ENCODE peak calls at places on chromosomes 7 and 10, in seven cellular contexts. One of them, this sample, is unnamed.

GRCh38 chr10:47278152-47278473 is 21.9 kb upstream of the GDF10 start:
- DNase-seq in endothelial cell of umbilical vein: no peak
- DNase-seq in A673: no peak
- DNase-seq in HL-60: no peak
- DNase-seq in CD8-positive, alpha-beta T cell: no peak
- DNase-seq in Caco-2: no peak
- DNase-seq in body of pancreas: no peak
- DNase-seq in this sample: no peak

GRCh38 chr7:137804819-137805218 is 42.0 kb downstream of the DGKI start:
- DNase-seq in endothelial cell of umbilical vein: no peak
- DNase-seq in A673: no peak
- DNase-seq in HL-60: no peak
- DNase-seq in CD8-positive, alpha-beta T cell: no peak
- DNase-seq in Caco-2: no peak
- DNase-seq in body of pancreas: no peak
- DNase-seq in this sample: no peak

GRCh38 chr10:6416892-6417512 is 163.1 kb downstream of the PRKCQ start:
- DNase-seq in endothelial cell of umbilical vein: peak
- DNase-seq in A673: peak
- DNase-seq in HL-60: no peak
- DNase-seq in CD8-positive, alpha-beta T cell: no peak
- DNase-seq in Caco-2: peak
- DNase-seq in body of pancreas: no peak
- DNase-seq in this sample: peak

GRCh38 chr10:3887885-3888476 is 103.0 kb upstream of the KLF6 start:
- DNase-seq in endothelial cell of umbilical vein: peak
- DNase-seq in A673: no peak
- DNase-seq in HL-60: no peak
- DNase-seq in CD8-positive, alpha-beta T cell: peak
- DNase-seq in Caco-2: peak
- DNase-seq in body of pancreas: no peak
- DNase-seq in this sample: peak

GRCh38 chr7:87600130-87601124 is at the start of gene ABCB1:
- DNase-seq in endothelial cell of umbilical vein: peak
- DNase-seq in A673: peak
- DNase-seq in HL-60: no peak
- DNase-seq in CD8-positive, alpha-beta T cell: peak
- DNase-seq in Caco-2: peak
- DNase-seq in body of pancreas: peak
- DNase-seq in this sample: peak

GRCh38 chr10:123912466-123913201 is 21.0 kb upstream of the CPXM2 start:
- DNase-seq in endothelial cell of umbilical vein: no peak
- DNase-seq in A673: no peak
- DNase-seq in HL-60: no peak
- DNase-seq in CD8-positive, alpha-beta T cell: no peak
- DNase-seq in Caco-2: no peak
- DNase-seq in body of pancreas: no peak
- DNase-seq in this sample: no peak

GRCh38 chr10:106336874-106337273 is 827.6 kb downstream of the SORCS1 start:
- DNase-seq in endothelial cell of umbilical vein: no peak
- DNase-seq in A673: no peak
- DNase-seq in HL-60: no peak
- DNase-seq in CD8-positive, alpha-beta T cell: no peak
- DNase-seq in Caco-2: no peak
- DNase-seq in body of pancreas: no peak
- DNase-seq in this sample: no peak

GRCh38 chr10:72729528-72729927 is 37.6 kb downstream of the MCU start:
- DNase-seq in endothelial cell of umbilical vein: no peak
- DNase-seq in A673: no peak
- DNase-seq in HL-60: no peak
- DNase-seq in CD8-positive, alpha-beta T cell: no peak
- DNase-seq in Caco-2: no peak
- DNase-seq in body of pancreas: no peak
- DNase-seq in this sample: no peak

GRCh38 chr10:94991243-94991888 is 52.9 kb downstream of the CYP2C9 start:
- DNase-seq in endothelial cell of umbilical vein: no peak
- DNase-seq in A673: no peak
- DNase-seq in HL-60: no peak
- DNase-seq in CD8-positive, alpha-beta T cell: no peak
- DNase-seq in Caco-2: no peak
- DNase-seq in body of pancreas: no peak
- DNase-seq in this sample: no peak

GRCh38 chr7:145168427-145168826 is 332.6 kb upstream of the TPK1 start:
- DNase-seq in endothelial cell of umbilical vein: no peak
- DNase-seq in A673: no peak
- DNase-seq in HL-60: no peak
- DNase-seq in CD8-positive, alpha-beta T cell: no peak
- DNase-seq in Caco-2: no peak
- DNase-seq in body of pancreas: no peak
- DNase-seq in this sample: no peak

GRCh38 chr10:67780759-67781538 is 57.0 kb downstream of the DNAJC12 start:
- DNase-seq in endothelial cell of umbilical vein: no peak
- DNase-seq in A673: no peak
- DNase-seq in HL-60: no peak
- DNase-seq in CD8-positive, alpha-beta T cell: no peak
- DNase-seq in Caco-2: no peak
- DNase-seq in body of pancreas: no peak
- DNase-seq in this sample: no peak

GRCh38 chr10:78215645-78216044 is 182.0 kb downstream of the RPS24 start:
- DNase-seq in endothelial cell of umbilical vein: peak
- DNase-seq in A673: no peak
- DNase-seq in HL-60: peak
- DNase-seq in CD8-positive, alpha-beta T cell: no peak
- DNase-seq in Caco-2: no peak
- DNase-seq in body of pancreas: peak
- DNase-seq in this sample: peak

GRCh38 chr7:114533151-114533550 is 118.5 kb downstream of the FOXP2 start:
- DNase-seq in endothelial cell of umbilical vein: no peak
- DNase-seq in A673: no peak
- DNase-seq in HL-60: no peak
- DNase-seq in CD8-positive, alpha-beta T cell: no peak
- DNase-seq in Caco-2: no peak
- DNase-seq in body of pancreas: no peak
- DNase-seq in this sample: no peak

GRCh38 chr10:87744606-87745005 is 73.4 kb downstream of the ATAD1 start:
- DNase-seq in endothelial cell of umbilical vein: no peak
- DNase-seq in A673: no peak
- DNase-seq in HL-60: no peak
- DNase-seq in CD8-positive, alpha-beta T cell: no peak
- DNase-seq in Caco-2: no peak
- DNase-seq in body of pancreas: no peak
- DNase-seq in this sample: no peak

GRCh38 chr10:128035557-128035973 is 90.7 kb downstream of the MKI67 start:
- DNase-seq in endothelial cell of umbilical vein: peak
- DNase-seq in A673: peak
- DNase-seq in HL-60: peak
- DNase-seq in CD8-positive, alpha-beta T cell: peak
- DNase-seq in Caco-2: peak
- DNase-seq in body of pancreas: no peak
- DNase-seq in this sample: peak

GRCh38 chr7:105389090-105389650 is 449 bp upstream of the SRPK2 start:
- DNase-seq in endothelial cell of umbilical vein: peak
- DNase-seq in A673: peak
- DNase-seq in HL-60: peak
- DNase-seq in CD8-positive, alpha-beta T cell: peak
- DNase-seq in Caco-2: peak
- DNase-seq in body of pancreas: peak
- DNase-seq in this sample: peak

GRCh38 chr7:2537981-2538851 is 17.1 kb downstream of the BRAT1 start:
- DNase-seq in endothelial cell of umbilical vein: no peak
- DNase-seq in A673: no peak
- DNase-seq in HL-60: no peak
- DNase-seq in CD8-positive, alpha-beta T cell: no peak
- DNase-seq in Caco-2: no peak
- DNase-seq in body of pancreas: peak
- DNase-seq in this sample: no peak

DNA sequence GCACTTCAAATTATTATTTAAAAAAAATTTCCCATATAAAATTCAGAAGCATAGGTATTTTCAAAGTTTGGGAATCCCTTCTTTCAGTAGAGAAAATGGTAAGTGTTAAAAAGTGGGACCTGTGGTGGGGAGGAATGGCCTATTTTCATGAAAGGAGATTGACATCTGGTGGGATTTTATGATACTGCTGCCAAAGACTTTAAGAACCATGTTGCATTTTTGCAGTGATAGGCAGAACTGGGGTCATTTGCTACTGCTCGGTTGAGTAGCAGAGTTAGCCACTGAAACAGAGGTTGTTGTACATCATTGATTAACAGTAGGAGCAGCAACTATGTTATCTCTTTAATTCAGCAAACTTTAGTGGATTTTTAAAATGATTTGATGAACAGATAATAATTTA is 4.4 kb downstream of the BICC1 start:
- DNase-seq in endothelial cell of umbilical vein: no peak
- DNase-seq in A673: no peak
- DNase-seq in HL-60: no peak
- DNase-seq in CD8-positive, alpha-beta T cell: no peak
- DNase-seq in Caco-2: no peak
- DNase-seq in body of pancreas: no peak
- DNase-seq in this sample: no peak
- TF ChIP-seq CTCF in endothelial cell of umbilical vein: no peak
- TF ChIP-seq CTCF in A673: no peak
- TF ChIP-seq CTCF in HL-60: no peak
- TF ChIP-seq CTCF in CD8-positive, alpha-beta T cell: no peak
- TF ChIP-seq CTCF in Caco-2: no peak
- TF ChIP-seq CTCF in body of pancreas: no peak
- TF ChIP-seq CTCF in this sample: no peak

DNA sequence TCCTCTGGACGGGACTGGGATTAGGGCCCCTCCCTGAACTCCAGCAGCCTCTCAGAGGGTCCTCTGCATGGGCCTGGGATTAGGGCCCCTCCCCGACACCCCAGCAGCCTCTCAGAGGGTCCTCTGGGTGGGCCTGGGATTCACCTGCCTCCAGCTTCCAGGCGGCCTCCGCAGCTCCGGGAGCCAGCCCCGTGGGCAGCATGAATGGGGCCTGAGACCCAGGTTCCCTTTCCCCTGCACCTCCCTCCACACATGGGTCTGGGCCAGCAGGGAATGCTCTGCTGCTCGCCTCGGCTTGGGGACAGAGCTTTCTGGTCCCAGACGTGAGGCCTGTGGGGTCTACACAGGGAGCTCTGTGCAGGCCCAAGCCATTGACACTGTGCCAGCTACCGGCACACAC is 5.5 kb downstream of the TUBGCP2 start:
- DNase-seq in endothelial cell of umbilical vein: no peak
- DNase-seq in A673: no peak
- DNase-seq in HL-60: no peak
- DNase-seq in CD8-positive, alpha-beta T cell: no peak
- DNase-seq in Caco-2: no peak
- DNase-seq in body of pancreas: no peak
- DNase-seq in this sample: no peak
- H3K4me3 ChIP-seq in endothelial cell of umbilical vein: no peak
- H3K4me3 ChIP-seq in A673: no peak
- H3K4me3 ChIP-seq in HL-60: no peak
- H3K4me3 ChIP-seq in CD8-positive, alpha-beta T cell: no peak
- H3K4me3 ChIP-seq in Caco-2: no peak
- H3K4me3 ChIP-seq in body of pancreas: no peak
- H3K4me3 ChIP-seq in this sample: no peak

GRCh38 chr10:19634163-19634562 is 182.1 kb upstream of the PLXDC2 start:
- DNase-seq in endothelial cell of umbilical vein: no peak
- DNase-seq in A673: no peak
- DNase-seq in HL-60: no peak
- DNase-seq in CD8-positive, alpha-beta T cell: no peak
- DNase-seq in Caco-2: no peak
- DNase-seq in body of pancreas: no peak
- DNase-seq in this sample: no peak

GRCh38 chr10:19628767-19629443 is 187.3 kb upstream of the PLXDC2 start:
- DNase-seq in endothelial cell of umbilical vein: no peak
- DNase-seq in A673: no peak
- DNase-seq in HL-60: no peak
- DNase-seq in CD8-positive, alpha-beta T cell: no peak
- DNase-seq in Caco-2: no peak
- DNase-seq in body of pancreas: no peak
- DNase-seq in this sample: peak

DNA sequence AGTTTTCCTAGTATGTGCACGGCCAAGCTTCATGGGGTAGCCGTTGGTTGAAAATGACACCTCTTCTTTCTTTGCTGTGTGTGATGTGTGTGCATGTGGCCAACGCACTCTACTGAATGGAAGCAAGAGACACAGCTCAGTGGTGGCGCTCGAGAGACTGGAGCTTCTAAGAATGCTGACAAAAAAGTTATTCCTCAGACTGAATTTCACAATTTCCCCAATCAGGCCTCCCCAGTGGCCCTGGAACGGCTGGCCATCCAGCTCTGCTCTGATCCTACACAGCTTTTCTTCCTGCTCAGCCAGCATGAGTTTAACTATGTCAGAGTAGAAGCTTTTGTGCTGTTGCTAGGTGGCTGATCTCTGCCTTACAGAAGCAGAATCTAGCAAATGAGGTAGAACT is 186.7 kb upstream of the PLXDC2 start:
- DNase-seq in endothelial cell of umbilical vein: no peak
- DNase-seq in A673: peak
- DNase-seq in HL-60: no peak
- DNase-seq in CD8-positive, alpha-beta T cell: no peak
- DNase-seq in Caco-2: no peak
- DNase-seq in body of pancreas: peak
- DNase-seq in this sample: peak
- TF ChIP-seq CTCF in endothelial cell of umbilical vein: no peak
- TF ChIP-seq CTCF in A673: peak
- TF ChIP-seq CTCF in HL-60: no peak
- TF ChIP-seq CTCF in CD8-positive, alpha-beta T cell: no peak
- TF ChIP-seq CTCF in Caco-2: no peak
- TF ChIP-seq CTCF in body of pancreas: no peak
- TF ChIP-seq CTCF in this sample: peak

DNA sequence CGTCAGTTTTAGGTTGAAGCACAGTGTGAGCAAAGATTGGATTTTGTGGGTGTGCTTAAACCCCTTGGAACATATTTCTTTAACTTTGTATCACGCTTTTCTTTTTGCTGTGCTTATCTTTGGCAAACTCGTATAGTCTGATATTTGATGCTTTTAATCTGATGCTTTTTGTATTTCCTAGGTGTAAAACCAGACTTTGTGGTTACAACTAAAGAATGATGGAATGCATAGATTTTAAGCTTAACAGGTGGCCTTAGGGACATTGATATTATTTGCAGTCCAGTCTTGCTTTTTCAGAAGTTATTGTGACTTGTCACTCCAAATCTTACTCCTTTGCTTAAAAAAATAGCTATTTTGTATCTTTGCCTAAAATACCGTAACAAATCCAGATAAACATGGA is 1.3 kb downstream of the BTRC start:
- DNase-seq in endothelial cell of umbilical vein: no peak
- DNase-seq in A673: no peak
- DNase-seq in HL-60: no peak
- DNase-seq in CD8-positive, alpha-beta T cell: no peak
- DNase-seq in Caco-2: no peak
- DNase-seq in body of pancreas: no peak
- DNase-seq in this sample: no peak
- H3K4me3 ChIP-seq in endothelial cell of umbilical vein: no peak
- H3K4me3 ChIP-seq in A673: peak
- H3K4me3 ChIP-seq in HL-60: no peak
- H3K4me3 ChIP-seq in CD8-positive, alpha-beta T cell: no peak
- H3K4me3 ChIP-seq in Caco-2: peak
- H3K4me3 ChIP-seq in body of pancreas: no peak
- H3K4me3 ChIP-seq in this sample: peak

DNA sequence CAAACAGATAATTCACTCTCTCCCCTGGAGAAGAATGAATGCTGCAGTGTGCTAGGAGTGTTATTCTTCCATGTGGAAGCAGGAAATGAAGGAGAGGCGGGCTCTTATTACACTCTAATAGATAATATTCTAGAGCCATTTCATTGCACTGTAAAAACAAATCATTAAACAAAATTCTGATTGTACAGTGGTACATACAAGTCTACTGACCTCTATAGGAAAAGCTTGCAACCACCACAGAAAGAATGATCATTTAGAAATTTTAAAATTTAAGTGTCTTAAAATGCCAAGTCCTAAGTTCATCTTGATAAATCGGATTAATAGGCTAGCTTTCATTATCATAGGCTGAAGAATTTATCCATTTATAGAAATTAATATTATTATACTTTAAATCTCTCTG is 960.3 kb upstream of the LRRN3 start:
- DNase-seq in endothelial cell of umbilical vein: no peak
- DNase-seq in A673: no peak
- DNase-seq in HL-60: no peak
- DNase-seq in CD8-positive, alpha-beta T cell: no peak
- DNase-seq in Caco-2: no peak
- DNase-seq in body of pancreas: no peak
- DNase-seq in this sample: no peak
- TF ChIP-seq CTCF in endothelial cell of umbilical vein: no peak
- TF ChIP-seq CTCF in A673: peak
- TF ChIP-seq CTCF in HL-60: no peak
- TF ChIP-seq CTCF in CD8-positive, alpha-beta T cell: no peak
- TF ChIP-seq CTCF in Caco-2: peak
- TF ChIP-seq CTCF in body of pancreas: no peak
- TF ChIP-seq CTCF in this sample: no peak

This sample was measured in cardiac fibroblast.